ENCODE peak calls at places on chromosomes 11 and 22, in eight cellular contexts. Z is HepG2, F is breast epithelium, S is sigmoid colon, O is K562, M is H1, U is Panc1, A is HCT116. Y is an unnamed sample.

GRCh38 chr11:6194065-6194581 is 4.9 kb upstream of the OR52W1 start:
- DNase-seq in A (no peak), U (no peak), Z (no peak), F (no peak), M (no peak), S (no peak), O (no peak), Y (no peak)

GRCh38 chr22:24146190-24146616 is 35.1 kb upstream of the SUSD2 start:
- DNase-seq in O (peak; percentile 41), M (peak; percentile 65), S (peak; percentile 83), U (no peak), Z (peak; percentile 80), A (no peak), F (no peak), Y (peak; percentile 58)

GRCh38 chr11:12772324-12772723 is 98.1 kb downstream of the TEAD1 start:
- DNase-seq in M (no peak), A (no peak), F (no peak), O (no peak), U (no peak), S (no peak), Z (no peak), Y (no peak)

GRCh38 chr22:23151827-23152226 is 6.5 kb downstream of the RAB36 start:
- DNase-seq in S (no peak), A (no peak), U (no peak), F (no peak), M (no peak), Z (no peak), O (peak; percentile 60), Y (no peak)

GRCh38 chr11:94117197-94117574 is 11.5 kb upstream of the PANX1 start:
- DNase-seq in A (no peak), U (no peak), O (no peak), M (no peak), F (no peak), Z (no peak), S (no peak), Y (no peak)

GRCh38 chr11:19712281-19713220 is at the start of gene NAV2:
- DNase-seq in F (peak; percentile 88), A (peak; percentile 66), M (peak; percentile 92), U (peak; percentile 58), S (peak; percentile 97), Z (peak; percentile 61), O (peak; percentile 98), Y (peak; percentile 92)

GRCh38 chr11:2574043-2574552 is 125.7 kb downstream of the KCNQ1OT1 start:
- DNase-seq in O (no peak), F (peak; percentile 39), A (no peak), M (no peak), U (no peak), Z (no peak), S (peak; percentile 48), Y (no peak)

GRCh38 chr22:43529461-43529860 is 117.6 kb downstream of the MPPED1 start:
- DNase-seq in A (no peak), S (no peak), M (no peak), Z (no peak), O (no peak), F (no peak), U (no peak), Y (no peak)

GRCh38 chr22:45742866-45743450 is 71.3 kb downstream of the ATXN10 start:
- DNase-seq in U (no peak), A (no peak), O (no peak), M (no peak), Z (peak; percentile 96), S (no peak), F (no peak), Y (peak; percentile 30)

GRCh38 chr11:118621071-118621815 is 13.8 kb downstream of the PHLDB1 start:
- DNase-seq in Z (peak; percentile 85), A (peak; percentile 51), O (peak; percentile 91), M (peak; percentile 89), S (peak; percentile 96), U (no peak), F (peak; percentile 87), Y (peak; percentile 85)

GRCh38 chr22:36238348-36239149 is 778 bp downstream of the APOL2 start:
- DNase-seq in A (no peak), Z (no peak), O (peak; percentile 46), F (no peak), M (no peak), U (no peak), S (no peak), Y (no peak)

GRCh38 chr22:35995772-35996171 is 32.9 kb downstream of the RBFOX2 start:
- DNase-seq in A (no peak), Z (no peak), U (no peak), O (no peak), S (peak; percentile 95), F (no peak), M (no peak), Y (peak; percentile 50)

GRCh38 chr11:35852056-35852455 is 91.8 kb upstream of the LDLRAD3 start:
- DNase-seq in M (no peak), O (no peak), U (no peak), Z (no peak), S (peak; percentile 69), A (no peak), F (no peak), Y (no peak)

GRCh38 chr11:71281901-71282300 is 29.5 kb upstream of the SHANK2 start:
- DNase-seq in S (peak; percentile 39), Z (no peak), O (no peak), A (no peak), U (no peak), M (no peak), F (peak; percentile 27), Y (peak; percentile 24)

GRCh38 chr22:30665266-30665665 is 2.4 kb downstream of the DUSP18 start:
- DNase-seq in U (no peak), F (no peak), M (no peak), S (no peak), Z (no peak), O (no peak), A (no peak), Y (no peak)

GRCh38 chr11:6604081-6604626 is 580 bp downstream of the ILK start:
- DNase-seq in O (peak; percentile 29), S (peak; percentile 79), M (no peak), A (no peak), U (no peak), F (no peak), Z (peak; percentile 64), Y (peak; percentile 45)

DNA sequence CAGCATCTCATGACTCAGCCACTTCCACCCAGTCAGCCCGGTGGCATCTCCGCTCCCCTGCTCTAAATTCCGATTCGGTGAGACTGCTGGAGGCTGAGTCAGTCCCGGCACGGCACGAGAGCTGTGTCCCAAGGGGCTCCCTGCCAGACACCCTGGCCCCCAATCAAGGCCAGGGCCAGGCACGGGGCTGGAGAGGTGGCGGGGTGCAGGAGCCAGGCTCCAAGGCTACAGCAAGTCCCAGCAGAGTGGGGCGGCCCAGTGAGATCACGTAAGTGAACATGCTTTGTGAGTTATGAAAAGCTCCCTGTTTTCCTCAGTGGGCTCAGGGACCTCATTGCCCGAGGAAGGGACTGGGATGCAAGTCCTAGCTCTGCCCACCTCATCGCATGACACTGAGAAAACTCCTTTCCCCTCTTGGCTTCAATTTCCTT is 3.0 kb downstream of the C11orf68 start:
- DNase-seq in M (no peak), S (peak; percentile 97), Z (peak; percentile 74), A (peak; percentile 89), O (no peak), F (peak; percentile 70), U (peak; percentile 92), Y (peak; percentile 55)
- TF ChIP-seq POLR2AphosphoS5 in M (no peak), S (peak; percentile 58), Z (no peak), A (peak; percentile 77), O (no peak), F (peak; percentile 42), U (peak; percentile 84), Y (peak; percentile 50)

DNA sequence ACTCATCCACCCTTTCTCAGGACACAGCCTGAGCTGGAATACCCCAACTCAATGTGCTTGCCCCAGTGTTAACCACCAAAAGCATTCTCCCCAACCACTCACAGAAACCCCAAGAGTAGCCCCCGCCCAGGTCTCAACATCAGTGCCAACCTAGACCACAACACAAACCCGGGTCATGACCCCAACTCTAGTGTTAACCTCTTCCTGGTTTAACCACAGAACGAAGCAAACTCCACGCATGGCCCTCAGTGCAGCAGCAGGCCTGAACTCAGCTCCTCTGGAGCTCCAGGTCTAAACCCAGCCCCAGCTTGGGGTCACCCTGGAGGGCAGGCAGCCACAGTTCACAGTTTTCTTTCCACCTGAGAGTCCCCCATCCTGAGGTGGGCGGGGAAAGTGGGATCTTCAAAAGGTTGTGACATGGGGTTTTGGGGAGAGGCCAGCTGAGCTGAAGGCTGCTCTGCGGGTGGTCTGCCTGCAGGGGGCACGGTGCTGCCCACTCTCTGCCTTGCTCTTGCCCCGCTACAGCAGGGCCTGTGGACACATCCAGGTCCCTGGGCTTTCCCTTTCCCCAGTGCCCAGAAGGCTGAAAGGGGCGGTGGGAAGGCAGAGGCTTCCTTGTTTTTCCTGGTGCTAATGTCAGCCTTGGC is 37.9 kb downstream of the NECTIN1 start:
- DNase-seq in F (no peak), U (no peak), O (peak; percentile 35), A (no peak), Z (no peak), S (no peak), M (no peak), Y (no peak)
- H3K27ac ChIP-seq in F (peak overlapping the region; percentile 85), U (no peak overlapping the region), O (no peak overlapping the region), A (no peak overlapping the region), Z (no peak overlapping the region), S (no peak overlapping the region), M (no peak overlapping the region), Y (no peak overlapping the region)

DNA sequence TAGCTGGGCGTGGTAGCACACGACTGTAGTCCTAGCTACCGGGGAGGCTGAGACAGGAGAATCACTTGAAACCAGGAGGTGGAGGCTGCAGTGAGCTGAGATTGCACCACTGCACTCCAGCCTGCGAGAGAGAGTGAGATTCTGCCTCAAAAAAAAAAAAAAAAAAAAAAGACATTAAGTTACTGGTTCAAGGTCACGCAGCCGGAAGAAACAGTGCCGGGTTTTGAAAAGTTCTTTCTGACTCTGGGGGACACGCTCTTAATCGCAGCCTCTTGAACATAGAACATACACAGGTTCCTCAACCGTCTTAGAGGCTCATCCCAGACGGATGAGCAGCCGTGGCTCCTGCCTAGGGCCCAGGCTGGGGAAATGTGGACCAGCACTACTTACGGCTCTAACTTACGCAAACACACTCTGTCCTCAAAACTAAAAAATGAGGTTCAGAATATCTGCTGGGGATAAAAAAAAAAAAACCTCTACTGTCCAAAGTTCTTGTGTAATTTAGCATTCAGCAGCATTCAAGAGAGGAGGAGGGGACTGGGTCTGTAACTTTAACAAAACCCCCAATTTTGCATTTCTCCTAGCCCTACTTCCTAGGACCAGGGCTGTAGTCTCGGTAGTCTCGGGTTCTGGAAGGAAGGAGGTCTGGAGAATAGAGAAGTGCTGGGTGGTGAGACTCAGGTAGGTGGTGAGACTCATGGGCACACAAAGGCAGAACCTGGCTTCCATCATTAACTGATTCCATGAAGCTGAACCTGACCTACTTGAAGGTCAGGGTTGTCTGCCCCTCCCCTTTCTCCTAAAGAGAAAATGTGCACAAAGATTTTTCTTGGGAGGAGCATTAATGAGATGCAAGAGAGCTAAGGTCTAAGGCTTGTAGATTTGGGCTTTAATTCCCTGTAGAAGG is 6.0 kb downstream of the SPTBN2 start:
- DNase-seq in Z (no peak), M (no peak), F (no peak), U (no peak), O (no peak), S (no peak), A (no peak), Y (no peak)
- H3K4me1 ChIP-seq in Z (peaks cover 60% of the 10 kb centered on the region), M (peaks cover 46% of the 10 kb centered on the region), F (no peaks in the 10 kb centered on the region), U (peaks cover 6% of the 10 kb centered on the region), O (peaks cover 23% of the 10 kb centered on the region), S (peaks cover 10% of the 10 kb centered on the region), A (peaks cover 28% of the 10 kb centered on the region), Y (peaks cover 18% of the 10 kb centered on the region)

GRCh38 chr11:91788764-91789163 is 435.9 kb upstream of the FAT3 start:
- DNase-seq in U (no peak), S (no peak), M (no peak), A (no peak), O (no peak), F (no peak), Z (no peak), Y (no peak)

GRCh38 chr11:91778758-91779157 is 445.9 kb upstream of the FAT3 start:
- DNase-seq in F (no peak), Z (no peak), A (no peak), M (no peak), U (no peak), O (no peak), S (no peak), Y (no peak)

GRCh38 chr11:91783173-91783572 is 441.4 kb upstream of the FAT3 start:
- DNase-seq in O (no peak), Z (no peak), S (no peak), M (no peak), F (no peak), A (no peak), U (no peak), Y (no peak)
- TF ChIP-seq POLR2AphosphoS5 in O (no peak), Z (no peak), S (no peak), M (no peak), F (no peak), A (no peak), U (no peak), Y (no peak)

Y was measured in stomach.